ENCODE peak calls at places on chromosomes 3 and 15, in four cellular contexts. M is K562, Q is GM12878, L is HepG2. E is an unnamed sample.

GRCh38 chr3:107855710-107856109 is 235.1 kb downstream of the CD47 start:
- DNase-seq in M (peak; percentile 35), L (peak; percentile 60), Q (no peak), E (no peak)

GRCh38 chr3:140198242-140198641 is 263.3 kb downstream of the CLSTN2 start:
- DNase-seq in M (no peak), L (no peak), Q (no peak), E (no peak)

GRCh38 chr15:56978898-56979662 is 60.6 kb downstream of the TCF12 start:
- DNase-seq in M (no peak), L (no peak), Q (no peak), E (no peak)

GRCh38 chr15:43370310-43370974 is 401 bp downstream of the ZSCAN29 start:
- DNase-seq in Q (no peak), L (peak; percentile 27), M (peak; percentile 63), E (peak; percentile 52)

GRCh38 chr3:150130404-150131100 is 159.9 kb upstream of the PFN2 start:
- DNase-seq in Q (no peak), M (no peak), L (no peak), E (peak; percentile 80)

GRCh38 chr3:88452228-88452627 is 302.5 kb downstream of the C3orf38 start:
- DNase-seq in L (no peak), M (no peak), Q (no peak), E (no peak)

GRCh38 chr15:69893863-69894262 is 203.9 kb downstream of the TLE3 start:
- DNase-seq in Q (no peak), L (no peak), M (no peak), E (peak; percentile 30)

GRCh38 chr15:23065836-23066235 is 26.5 kb upstream of the TUBGCP5 start:
- DNase-seq in M (no peak), Q (no peak), L (no peak), E (no peak)

GRCh38 chr15:82832601-82833209 is 23.3 kb downstream of the WHAMM start:
- DNase-seq in L (no peak), M (no peak), Q (peak; percentile 53), E (no peak)

GRCh38 chr3:174846055-174846454 is 13.1 kb upstream of the NAALADL2 start:
- DNase-seq in M (no peak), L (no peak), Q (no peak), E (no peak)

GRCh38 chr3:169232863-169233262 is 430.6 kb downstream of the MECOM start:
- DNase-seq in M (peak; percentile 21), Q (no peak), L (no peak), E (no peak)

GRCh38 chr3:137642831-137643230 is 121.3 kb upstream of the SOX14 start:
- DNase-seq in L (no peak), Q (no peak), M (no peak), E (no peak)

GRCh38 chr3:37974121-37974927 is 16.3 kb upstream of the VILL start:
- DNase-seq in Q (no peak), L (peak; percentile 56), M (peak; percentile 91), E (peak; percentile 77)

GRCh38 chr3:136235545-136235944 is 14.6 kb upstream of the PCCB start:
- DNase-seq in L (no peak), Q (no peak), M (no peak), E (no peak)

GRCh38 chr3:107911337-107912000 is 179.4 kb downstream of the CD47 start:
- DNase-seq in L (no peak), Q (no peak), M (no peak), E (no peak)

GRCh38 chr3:43707998-43708397 is 17.3 kb downstream of the ABHD5 start:
- DNase-seq in L (peak; percentile 43), M (no peak), Q (no peak), E (no peak)

GRCh38 chr3:108548304-108548703 is 37.9 kb upstream of the MYH15 start:
- DNase-seq in L (no peak), M (no peak), Q (no peak), E (no peak)

GRCh38 chr3:12746419-12746818 is 12.6 kb downstream of the TMEM40 start:
- DNase-seq in Q (no peak), M (no peak), L (no peak), E (no peak)

GRCh38 chr3:129690406-129690805 is 83.9 kb upstream of the PLXND1 start:
- DNase-seq in Q (peak; percentile 48), L (peak; percentile 78), M (peak; percentile 63), E (no peak)

GRCh38 chr3:50573566-50574279 is 4.4 kb downstream of the HEMK1 start:
- DNase-seq in L (no peak), Q (no peak), M (no peak), E (no peak)

GRCh38 chr3:66010348-66011097 is 28.2 kb downstream of the MAGI1 start:
- DNase-seq in Q (no peak), L (peak; percentile 16), M (no peak), E (no peak)

DNA sequence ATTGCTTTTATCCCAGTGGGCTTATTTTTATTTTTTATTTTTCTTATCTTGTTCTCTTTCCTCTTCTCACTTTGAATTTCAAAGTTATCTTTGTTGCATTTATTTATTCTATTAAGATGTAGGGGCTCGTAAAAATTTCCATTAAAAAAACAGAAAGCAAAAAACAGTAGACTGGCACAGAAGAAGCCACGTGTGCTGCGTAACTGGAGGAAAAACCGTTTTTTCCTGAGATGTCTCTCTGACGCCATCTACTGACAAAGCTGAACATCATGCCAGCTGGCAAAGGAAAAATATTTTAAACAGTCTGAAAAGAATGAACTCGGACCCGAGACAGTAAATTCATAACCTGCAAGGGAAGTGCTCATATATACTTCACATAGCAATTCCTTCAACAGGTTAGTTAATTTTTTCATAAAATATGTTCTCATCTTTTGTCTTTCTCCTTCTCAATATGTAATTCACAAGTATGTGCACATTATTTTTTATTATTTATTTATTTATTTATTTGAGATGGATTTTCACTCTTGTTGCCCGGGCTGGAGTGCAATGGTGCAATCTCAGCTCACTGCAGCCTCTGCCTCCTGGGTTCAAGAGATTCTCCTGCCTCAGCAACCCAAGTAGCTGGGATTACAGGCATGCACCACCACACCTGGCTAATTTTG is 10.5 kb upstream of the MFSD1 start:
- DNase-seq in M (peak; percentile 78), L (peak; percentile 58), Q (no peak), E (no peak)
- TF ChIP-seq CBFB in M (no peak), L (no peak), Q (no peak), E (no peak)

GRCh38 chr15:48516125-48516524 is 129.4 kb downstream of the FBN1 start:
- DNase-seq in L (no peak), M (no peak), Q (no peak), E (no peak)

GRCh38 chr15:48515497-48515896 is 130.0 kb downstream of the FBN1 start:
- DNase-seq in Q (no peak), L (no peak), M (no peak), E (no peak)

GRCh38 chr15:48522911-48523310 is 122.6 kb downstream of the FBN1 start:
- DNase-seq in L (no peak), M (no peak), Q (no peak), E (no peak)

GRCh38 chr15:48522123-48522522 is 123.4 kb downstream of the FBN1 start:
- DNase-seq in L (no peak), Q (no peak), M (no peak), E (no peak)

DNA sequence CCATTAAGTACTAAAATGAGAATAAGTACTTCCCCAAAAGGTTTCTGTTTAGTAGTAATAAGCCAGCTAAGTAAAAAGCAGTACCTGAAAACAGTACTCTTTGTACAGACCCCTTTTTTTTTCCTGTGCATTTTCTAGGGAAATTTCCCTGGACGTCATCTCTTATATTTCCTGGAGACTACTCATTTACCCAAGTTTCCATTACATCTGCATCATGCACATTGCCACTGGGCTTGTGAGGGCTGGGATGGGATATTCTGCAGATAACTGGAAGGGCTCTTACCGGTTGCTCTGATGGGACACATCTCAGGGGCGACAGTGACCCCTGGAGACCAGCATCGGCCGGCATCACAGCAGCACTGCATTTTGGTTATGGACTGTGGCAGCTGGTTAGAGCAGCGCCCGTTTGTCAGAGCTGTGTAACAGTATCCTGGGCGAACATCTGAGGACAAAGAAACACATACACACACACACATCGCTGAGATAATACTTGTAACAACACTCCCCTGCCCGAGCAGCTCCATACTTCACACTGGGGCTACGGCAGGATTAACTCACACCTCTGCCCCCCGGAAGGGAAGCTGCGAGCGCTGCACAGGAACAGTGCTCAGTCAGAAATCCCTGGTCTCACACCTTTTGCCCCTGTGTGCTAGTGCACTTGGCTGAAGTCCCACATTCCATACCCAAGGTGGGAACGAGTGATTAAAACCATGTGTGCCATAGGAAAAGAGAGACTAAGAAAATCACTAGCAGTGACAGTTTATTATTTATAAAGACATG is 124.9 kb downstream of the FBN1 start:
- DNase-seq in M (peak; percentile 34), Q (no peak), L (peak; percentile 6), E (peak; percentile 68)
- TF ChIP-seq ATF2 in M (no peak), Q (no peak), L (no peak), E (no peak)

GRCh38 chr3:138941259-138941885 is 5.6 kb downstream of the FOXL2 start:
- DNase-seq in Q (no peak), M (peak; percentile 82), L (peak; percentile 44), E (peak; percentile 85)
- TF ChIP-seq CBFB in Q (no peak), M (no peak), L (no peak), E (no peak)

GRCh38 chr15:78050441-78050809 is 27.1 kb downstream of the TBC1D2B start:
- DNase-seq in Q (no peak), M (no peak), L (no peak), E (no peak)
- TF ChIP-seq ATF2 in Q (no peak), M (no peak), L (no peak), E (no peak)

GRCh38 chr3:183392166-183393034 is 36.0 kb downstream of the MCF2L2 start:
- DNase-seq in L (no peak), M (no peak), Q (no peak), E (no peak)
- TF ChIP-seq CBFB in L (no peak), M (no peak), Q (no peak), E (no peak)

GRCh38 chr3:142897807-142898206 is 8.9 kb upstream of the PCOLCE2 start:
- DNase-seq in M (no peak), Q (no peak), L (no peak), E (no peak)

GRCh38 chr3:142894493-142894892 is 5.6 kb upstream of the PCOLCE2 start:
- DNase-seq in M (no peak), L (no peak), Q (no peak), E (no peak)

GRCh38 chr3:142896996-142897395 is 8.1 kb upstream of the PCOLCE2 start:
- DNase-seq in Q (no peak), L (no peak), M (no peak), E (no peak)

GRCh38 chr3:142898346-142899213 is 9.7 kb upstream of the PCOLCE2 start:
- DNase-seq in Q (no peak), L (no peak), M (no peak), E (no peak)

DNA sequence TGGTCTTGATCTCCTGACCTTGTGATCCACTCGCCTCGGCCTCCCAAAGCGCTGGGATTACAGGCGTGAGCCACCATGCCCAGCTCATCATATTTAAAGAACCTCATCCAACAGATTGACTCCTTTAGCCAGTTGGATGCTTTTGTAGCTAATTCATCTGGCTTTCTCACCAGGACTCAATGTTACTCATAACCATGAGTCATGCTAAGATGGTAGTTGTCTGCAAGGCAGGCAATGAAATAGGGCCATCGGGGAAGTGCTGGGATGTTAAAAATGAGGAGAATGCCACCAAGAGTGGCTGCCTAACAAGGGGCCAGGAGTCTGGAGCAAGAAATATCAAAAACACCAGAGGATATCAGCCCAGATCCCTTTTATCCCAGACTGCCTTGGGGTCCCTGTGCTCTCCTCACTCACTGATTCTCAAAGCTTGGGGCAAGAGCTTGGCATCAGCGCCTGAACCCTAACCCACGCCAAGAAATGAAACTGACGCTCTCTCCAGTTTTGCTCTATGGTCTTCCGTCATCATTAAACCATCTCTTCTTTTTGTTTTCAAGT is 7.4 kb upstream of the PCOLCE2 start:
- DNase-seq in L (no peak), M (no peak), Q (no peak), E (no peak)
- TF ChIP-seq ATF2 in L (no peak), M (no peak), Q (no peak), E (no peak)

GRCh38 chr3:157081681-157082210 is 78.2 kb downstream of the CCNL1 start:
- DNase-seq in L (peak; percentile 68), M (peak; percentile 86), Q (no peak), E (peak; percentile 99)
- TF ChIP-seq CBFB in L (peak; percentile 61), M (no peak), Q (no peak), E (no peak)

E was measured in WTC11.